ENCODE peak calls at places on chromosomes 11 and 22, in four cellular contexts. L is esophagus muscularis mucosa, N is HepG2, J is A549. R is an unnamed sample.

GRCh38 chr11:1119282-1120146 is 38.2 kb upstream of the MUC5AC start:
- DNase-seq in L (no peak), N (no peak), J (no peak), R (no peak)

GRCh38 chr22:37549704-37550059 is 10.6 kb upstream of the CDC42EP1 start:
- DNase-seq in L (no peak), N (no peak), J (no peak), R (no peak)

GRCh38 chr11:27976262-27976661 is 131.7 kb downstream of the KIF18A start:
- DNase-seq in L (no peak), N (no peak), J (no peak), R (no peak)

GRCh38 chr11:35466058-35466457 is 46.7 kb upstream of the SLC1A2 start:
- DNase-seq in L (no peak), N (no peak), J (no peak), R (no peak)

GRCh38 chr22:44438481-44439131 is 59.4 kb downstream of the RTL6 start:
- DNase-seq in L (no peak), N (no peak), J (no peak), R (no peak)

GRCh38 chr11:45023065-45023365 is 72.3 kb upstream of the TP53I11 start:
- DNase-seq in L (no peak), N (no peak), J (no peak), R (no peak)

GRCh38 chr11:82980292-82980691 is 78.8 kb downstream of the DDIAS start:
- DNase-seq in L (no peak), N (no peak), J (peak), R (no peak)

GRCh38 chr11:13463779-13464290 is 813 bp upstream of the BTBD10 start:
- DNase-seq in L (no peak), N (no peak), J (peak), R (no peak)

GRCh38 chr11:111531687-111532364 is 8.7 kb upstream of the LAYN start:
- DNase-seq in L (no peak), N (no peak), J (peak), R (no peak)

GRCh38 chr22:21641795-21642583 is at the start of gene SDF2L1:
- DNase-seq in L (peak), N (peak), J (peak), R (peak)
- TF ChIP-seq POLR2A in L (no peak), N (peak), J (peak), R (peak)

GRCh38 chr11:47183969-47184368 is 2.3 kb downstream of the PACSIN3 start:
- DNase-seq in L (no peak), N (no peak), J (no peak), R (peak)
- H3K4me3 ChIP-seq in L (no peak), N (peak), J (no peak), R (peak)

GRCh38 chr11:72111803-72112540 is 523 bp downstream of the ANAPC15 start:
- DNase-seq in L (peak), N (peak), J (peak), R (peak)
- TF ChIP-seq POLR2A in L (peak), N (peak), J (peak), R (peak)

DNA sequence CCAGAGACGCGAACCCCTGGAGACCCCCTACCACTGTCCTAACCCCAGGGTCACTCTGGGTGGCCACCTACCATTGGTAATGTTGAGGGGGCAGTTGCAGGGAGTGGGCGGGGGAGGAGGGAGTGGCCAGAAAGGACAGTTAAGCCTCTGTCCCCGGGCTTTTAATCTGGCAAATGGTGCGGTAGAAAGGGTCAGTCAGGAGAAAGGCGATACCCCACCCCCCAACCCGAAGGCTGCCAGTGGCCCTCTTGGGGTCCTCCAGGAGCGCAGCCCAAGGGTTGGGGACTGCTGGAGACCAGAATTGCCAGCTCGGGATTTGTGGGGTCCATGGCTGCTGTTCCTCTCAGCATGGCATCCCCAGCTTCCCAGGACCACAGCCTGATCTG is 742 bp downstream of the P2RY2 start:
- DNase-seq in L (no peak), N (no peak), J (no peak), R (no peak)
- H3K4me3 ChIP-seq in L (peak), N (peak), J (peak), R (peak)

GRCh38 chr11:66592457-66593302 is at the start of the genes CCDC87 and CCS:
- DNase-seq in L (peak), N (peak), J (peak), R (peak)
- TF ChIP-seq POLR2A in L (peak), N (peak), J (peak), R (peak)

GRCh38 chr11:120532082-120532481 is 20.5 kb downstream of the GRIK4 start:
- DNase-seq in L (no peak), N (peak), J (no peak), R (no peak)
- H3K4me3 ChIP-seq in L (peak), N (peak), J (no peak), R (no peak)

DNA sequence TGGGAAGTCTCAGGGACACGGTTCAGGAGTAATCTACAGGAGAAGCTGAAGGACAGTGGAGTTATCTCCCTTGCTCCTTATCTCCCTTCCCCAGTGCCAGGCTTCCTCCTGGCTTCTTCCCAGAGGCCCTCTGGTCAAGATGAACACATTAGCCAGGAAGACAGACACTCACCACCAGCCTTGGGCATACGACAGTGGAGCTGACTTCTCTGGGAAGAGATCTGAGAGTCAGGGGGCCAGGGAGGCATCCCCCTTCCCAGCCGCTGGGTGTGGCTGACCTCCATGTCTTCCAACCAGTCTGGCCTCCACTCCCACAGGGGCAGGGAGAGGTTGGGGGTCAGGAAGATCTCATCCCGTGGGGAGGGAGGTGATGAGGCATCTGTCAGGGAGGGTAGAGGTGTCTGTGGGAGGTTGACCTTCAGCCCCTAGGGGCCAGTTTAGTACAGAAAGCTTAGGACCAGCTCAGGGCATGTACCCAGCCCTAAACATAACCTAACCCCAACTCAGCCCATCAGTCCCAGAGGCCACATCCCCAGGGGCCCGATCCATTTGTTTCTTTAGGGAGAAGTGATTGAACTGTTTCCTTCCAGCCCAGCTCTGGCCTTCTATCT is 12.7 kb downstream of the ROBO4 start:
- DNase-seq in L (no peak), N (no peak), J (no peak), R (no peak)
- TF ChIP-seq POLR2A in L (no peak), N (no peak), J (no peak), R (no peak)

R was measured in gastrocnemius medialis.